ENCODE peak calls at places on chromosomes 2 and 18, in seven cellular contexts. T is mesothelial cell of epicardium; Y is RWPE2; M is left ventricle myocardium inferior; K is Panc1; Q is cardiac fibroblast; W is CD4-positive, alpha-beta T cell. N is an unnamed sample.

GRCh38 chr2:15913146-15913545 is 27.2 kb upstream of the MYCN start:
- DNase-seq in K (no peak), T (no peak), M (no peak), Q (no peak), W (no peak), Y (no peak), N (no peak)

GRCh38 chr2:106885981-106886915 is at the start of gene ST6GAL2:
- DNase-seq in K (no peak), W (no peak), T (peak; percentile 54), Y (no peak), M (no peak), Q (no peak), N (peak; percentile 94)

GRCh38 chr18:51401912-51402311 is 204.4 kb upstream of the MEX3C start:
- DNase-seq in W (no peak), K (no peak), M (no peak), Q (no peak), Y (no peak), T (no peak), N (no peak)

GRCh38 chr18:12394428-12394827 is 13.3 kb upstream of the PRELID3A start:
- DNase-seq in M (no peak), Q (no peak), Y (no peak), W (no peak), K (no peak), T (no peak), N (no peak)

GRCh38 chr2:8885449-8886196 is 48.2 kb upstream of the KIDINS220 start:
- DNase-seq in K (no peak), W (no peak), T (no peak), M (no peak), Y (no peak), Q (no peak), N (no peak)

GRCh38 chr18:61398961-61399632 is 65.9 kb downstream of the CDH20 start:
- DNase-seq in K (no peak), Y (no peak), W (no peak), Q (peak; percentile 92), M (no peak), T (no peak), N (no peak)

GRCh38 chr2:30425326-30425725 is 21.7 kb upstream of the LCLAT1 start:
- DNase-seq in M (no peak), Q (peak; percentile 59), W (no peak), T (no peak), K (no peak), Y (no peak), N (no peak)

GRCh38 chr2:26086155-26086634 is 52.3 kb downstream of the RAB10 start:
- DNase-seq in Y (no peak), Q (peak; percentile 85), M (no peak), T (no peak), W (no peak), K (no peak), N (no peak)

GRCh38 chr2:195533771-195534642 is 123.0 kb upstream of the SLC39A10 start:
- DNase-seq in Y (no peak), T (no peak), W (peak; percentile 64), Q (peak; percentile 95), M (peak; percentile 29), K (no peak), N (no peak)

GRCh38 chr2:162025121-162025911 is 48.7 kb downstream of the DPP4 start:
- DNase-seq in K (no peak), T (no peak), Y (no peak), M (no peak), W (no peak), Q (no peak), N (no peak)

GRCh38 chr2:126981476-126981875 is 82.8 kb downstream of the TEX51 start:
- DNase-seq in M (no peak), K (no peak), T (no peak), W (no peak), Q (no peak), Y (no peak), N (no peak)

GRCh38 chr2:237858294-237859081 is 935 bp upstream of the RAMP1 start:
- DNase-seq in Y (no peak), T (peak; percentile 65), K (peak; percentile 58), Q (peak; percentile 87), M (peak; percentile 50), W (peak; percentile 41), N (no peak)

GRCh38 chr18:76458522-76459311 is 36.3 kb downstream of the ZNF516 start:
- DNase-seq in W (no peak), M (no peak), T (no peak), K (no peak), Y (no peak), Q (no peak), N (no peak)

GRCh38 chr18:9666548-9666947 is 41.6 kb upstream of the RAB31 start:
- DNase-seq in T (no peak), W (no peak), K (no peak), M (no peak), Y (no peak), Q (no peak), N (no peak)

GRCh38 chr2:11073251-11073650 is 82.0 kb upstream of the SLC66A3 start:
- DNase-seq in K (no peak), Y (no peak), M (no peak), T (no peak), Q (peak; percentile 23), W (no peak), N (no peak)
- TF ChIP-seq CTCF in K (peak; percentile 73), Y (peak; percentile 25), M (peak; percentile 42), T (peak; percentile 28), Q (peak; percentile 31), W (no peak), N (peak; percentile 71)

GRCh38 chr2:236162804-236163482 is 5.2 kb downstream of the GBX2 start:
- DNase-seq in Y (no peak), K (no peak), Q (no peak), T (no peak), M (no peak), W (no peak), N (no peak)
- TF ChIP-seq CTCF in Y (no peak), K (no peak), Q (no peak), T (no peak), M (no peak), W (no peak), N (no peak)

GRCh38 chr2:215808996-215809395 is 204.4 kb downstream of the MREG start:
- DNase-seq in M (no peak), K (no peak), T (no peak), W (no peak), Q (peak; percentile 47), Y (no peak), N (no peak)
- TF ChIP-seq CTCF in M (peak; percentile 8), K (peak; percentile 30), T (no peak), W (no peak), Q (peak; percentile 55), Y (peak; percentile 17), N (peak; percentile 59)

DNA sequence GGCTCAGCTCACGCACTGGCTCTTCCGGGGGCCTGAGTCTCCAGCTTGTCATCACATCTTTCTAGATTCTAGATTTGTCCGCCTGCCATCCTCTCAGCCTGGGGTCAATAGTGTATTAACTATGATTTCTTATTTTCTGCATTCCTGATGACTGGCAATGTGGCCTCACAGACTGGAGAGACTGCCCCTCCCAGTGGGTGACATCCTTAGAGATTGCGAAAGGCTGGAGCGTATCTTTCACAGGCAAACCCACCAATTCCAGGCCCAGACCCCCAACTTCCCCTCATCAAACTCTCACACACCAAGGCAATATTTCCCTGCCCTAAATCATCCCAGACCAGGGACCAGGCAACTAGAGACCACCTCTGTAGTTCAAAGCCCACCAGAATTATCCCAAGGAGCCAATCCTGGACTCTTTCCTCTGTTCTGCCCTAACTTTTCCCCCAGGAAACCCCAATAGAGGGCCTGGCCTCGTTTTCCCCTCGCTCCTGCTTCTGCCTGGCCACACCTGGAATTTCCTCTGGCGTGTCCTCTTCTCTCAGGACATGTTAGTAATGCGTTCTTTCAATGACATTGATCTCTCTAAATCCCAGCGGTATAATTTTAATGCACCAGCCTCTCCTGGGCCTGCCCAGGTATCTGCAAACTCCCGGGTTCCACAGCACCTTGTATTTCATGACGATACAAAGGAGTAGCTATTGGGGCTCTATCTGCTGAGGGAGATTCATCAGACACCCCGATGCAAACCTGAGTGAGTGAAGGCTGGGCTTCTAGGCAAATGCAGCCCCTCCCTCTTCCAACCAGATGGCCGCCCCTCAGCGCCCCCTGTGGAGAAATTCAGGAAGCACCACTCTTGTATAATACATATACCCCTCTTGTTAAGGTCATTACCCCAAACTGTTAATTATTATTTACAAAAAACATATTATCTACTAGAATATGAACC is 2.4 kb upstream of the KCNF1 start:
- DNase-seq in Q (no peak), M (no peak), T (no peak), Y (no peak), K (no peak), W (no peak), N (no peak)
- TF ChIP-seq CTCF in Q (peak; percentile 48), M (peak; percentile 47), T (peak; percentile 74), Y (peak; percentile 28), K (peak; percentile 75), W (no peak), N (peak; percentile 75)

GRCh38 chr2:98087447-98088065 is 589 bp downstream of the VWA3B start:
- DNase-seq in Y (no peak), W (no peak), M (no peak), K (no peak), T (no peak), Q (peak; percentile 5), N (no peak)

GRCh38 chr2:98085649-98086048 is 1.3 kb upstream of the VWA3B start:
- DNase-seq in Y (no peak), M (no peak), T (no peak), Q (no peak), K (no peak), W (no peak), N (no peak)

GRCh38 chr2:98086491-98087446 is at the start of gene VWA3B:
- DNase-seq in K (no peak), Q (peak; percentile 37), W (no peak), M (peak; percentile 70), T (peak; percentile 67), Y (no peak), N (no peak)

GRCh38 chr2:98090951-98091350 is 4.0 kb downstream of the VWA3B start:
- DNase-seq in W (no peak), Y (no peak), K (no peak), Q (no peak), M (no peak), T (no peak), N (no peak)

GRCh38 chr2:98088261-98088660 is 1.3 kb downstream of the VWA3B start:
- DNase-seq in Q (no peak), K (no peak), T (no peak), Y (no peak), M (no peak), W (no peak), N (no peak)
- TF ChIP-seq CTCF in Q (no peak), K (no peak), T (no peak), Y (no peak), M (no peak), W (no peak), N (no peak)

GRCh38 chr2:68466361-68466777 is 725 bp downstream of the FBXO48 start:
- DNase-seq in K (no peak), Q (peak; percentile 77), T (no peak), Y (no peak), W (peak; percentile 62), M (no peak), N (no peak)
- TF ChIP-seq CTCF in K (peak; percentile 39), Q (peak; percentile 11), T (no peak), Y (peak; percentile 27), W (no peak), M (peak; percentile 11), N (peak; percentile 64)

GRCh38 chr2:208064220-208064951 is 39.1 kb upstream of the PLEKHM3 start:
- DNase-seq in Q (peak; percentile 89), M (no peak), Y (no peak), K (no peak), T (no peak), W (no peak), N (no peak)

GRCh38 chr2:208065476-208065875 is 40.1 kb upstream of the PLEKHM3 start:
- DNase-seq in Q (no peak), T (no peak), M (no peak), K (no peak), W (no peak), Y (no peak), N (no peak)

GRCh38 chr2:208057108-208057507 is 31.8 kb upstream of the PLEKHM3 start:
- DNase-seq in M (no peak), Y (no peak), Q (no peak), W (no peak), K (no peak), T (no peak), N (no peak)

GRCh38 chr2:208062113-208062512 is 36.8 kb upstream of the PLEKHM3 start:
- DNase-seq in W (no peak), Q (peak; percentile 63), K (no peak), M (no peak), T (no peak), Y (no peak), N (no peak)
- TF ChIP-seq CTCF in W (peak; percentile 15), Q (peak; percentile 20), K (peak; percentile 61), M (peak; percentile 36), T (no peak), Y (peak; percentile 35), N (peak; percentile 65)